ENCODE peak calls at places on chromosomes 13 and 19, in seven cellular contexts. J is fibroblast of lung, D is nephron progenitor cell, G is left lung, R is IMR-90, S is Calu3, O is AG10803. W is an unnamed sample.

GRCh38 chr13:112252744-112253590 is 123.2 kb upstream of the SPACA7 start:
- DNase-seq in J (no peak), D (no peak), G (no peak), R (no peak), S (no peak), O (no peak), W (no peak)

GRCh38 chr19:38812841-38813320 is at the start of gene LGALS4:
- DNase-seq in J (no peak), D (no peak), G (no peak), R (no peak), S (peak; percentile 87), O (no peak), W (no peak)

GRCh38 chr19:51749979-51750378 is 1.7 kb downstream of the FPR1 start:
- DNase-seq in J (peak; percentile 67), D (no peak), G (no peak), R (no peak), S (no peak), O (peak; percentile 88), W (peak; percentile 45)

GRCh38 chr13:91142572-91142971 is 204.9 kb upstream of the MIR17HG start:
- DNase-seq in J (peak; percentile 90), D (no peak), G (no peak), R (peak; percentile 1), S (no peak), O (peak; percentile 29), W (peak; percentile 4)

GRCh38 chr19:19285723-19286122 is 12.6 kb upstream of the TM6SF2 start:
- DNase-seq in J (no peak), D (no peak), G (no peak), R (no peak), S (no peak), O (no peak), W (no peak)

GRCh38 chr19:1449467-1450442 is at the start of gene APC2:
- DNase-seq in J (no peak), D (peak; percentile 77), G (no peak), R (peak; percentile 44), S (no peak), O (peak; percentile 36), W (no peak)

GRCh38 chr19:14405758-14406644 is 13.1 kb downstream of the DDX39A start:
- DNase-seq in J (peak; percentile 75), D (peak; percentile 99), G (peak; percentile 83), R (peak; percentile 73), S (peak; percentile 41), O (peak; percentile 73), W (peak; percentile 76)

GRCh38 chr19:4390017-4390861 is 10.1 kb downstream of the SH3GL1 start:
- DNase-seq in J (peak; percentile 61), D (peak; percentile 47), G (peak; percentile 63), R (peak; percentile 56), S (no peak), O (peak; percentile 55), W (no peak)

GRCh38 chr19:57165846-57166245 is 1.4 kb downstream of the DUXA start:
- DNase-seq in J (no peak), D (no peak), G (no peak), R (no peak), S (no peak), O (no peak), W (peak; percentile 16)
- TF ChIP-seq CTCF in J (no peak), D (no peak), G (no peak), R (no peak), S (no peak), O (no peak), W (no peak)

GRCh38 chr19:48899781-48900476 is at the start of gene NUCB1:
- DNase-seq in J (peak; percentile 97), D (peak; percentile 100), G (peak; percentile 99), R (peak; percentile 97), S (peak; percentile 99), O (peak; percentile 98), W (peak; percentile 99)
- TF ChIP-seq CTCF in J (peak; percentile 32), D (no peak), G (peak; percentile 21), R (peak; percentile 42), S (no peak), O (peak; percentile 38), W (no peak)

DNA sequence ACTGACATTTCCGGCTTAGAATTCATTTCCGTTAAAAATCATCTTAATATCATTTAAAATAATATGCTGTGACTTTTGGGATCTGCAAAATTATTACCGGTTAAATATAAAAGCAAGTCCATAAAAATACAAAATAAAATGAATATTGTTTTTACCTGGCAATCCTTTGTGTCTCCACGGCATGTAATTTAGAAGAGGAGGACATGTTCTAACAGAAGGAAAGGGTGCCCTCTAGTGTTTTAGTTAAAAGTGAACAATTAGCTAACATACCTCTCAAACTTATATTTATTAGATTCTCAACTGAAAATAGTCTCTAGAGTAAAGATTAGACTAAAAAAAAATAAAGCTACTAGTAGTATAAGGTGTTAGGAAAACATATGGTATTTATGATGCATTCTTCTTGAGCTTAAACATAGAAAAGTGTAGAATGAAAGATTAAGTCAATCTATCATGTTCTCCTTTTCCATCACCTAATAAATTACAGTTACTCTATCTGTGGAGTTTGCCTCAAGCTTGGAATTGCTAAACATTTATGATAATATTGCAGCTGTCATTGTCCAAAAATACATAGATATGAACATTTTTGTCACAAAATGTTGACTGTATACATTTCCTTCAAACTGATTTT is 676.7 kb upstream of the SPRY2 start:
- DNase-seq in J (peak; percentile 27), D (peak; percentile 7), G (no peak), R (peak; percentile 25), S (no peak), O (peak; percentile 34), W (peak; percentile 61)
- TF ChIP-seq CTCF in J (peak; percentile 15), D (peak; percentile 62), G (peak; percentile 48), R (peak; percentile 47), S (no peak), O (peak; percentile 58), W (peak; percentile 39)

GRCh38 chr19:24159707-24160106 is 72.7 kb downstream of the ZNF254 start:
- DNase-seq in J (peak; percentile 16), D (no peak), G (no peak), R (peak; percentile 17), S (no peak), O (no peak), W (peak; percentile 21)
- TF ChIP-seq CTCF in J (peak; percentile 35), D (no peak), G (no peak), R (peak; percentile 38), S (peak; percentile 23), O (peak; percentile 29), W (peak; percentile 29)

W was measured in MCF 10A.